ENCODE peak calls at places on chromosomes 16 and 17, in four cellular contexts. B, R, M and I are unnamed samples. For H3K36me3, the result is how much of the 10 kb centered on the place peaks cover.

GRCh38 chr17:63171428-63172205 is 205.6 kb downstream of the TANC2 start:
- DNase-seq in M (no peak), B (no peak), R (no peak), I (no peak)

GRCh38 chr17:30346211-30346831 is 12.5 kb upstream of the TMIGD1 start:
- DNase-seq in R (no peak), M (peak), B (no peak), I (no peak)

GRCh38 chr17:77020973-77021372 is 119.8 kb upstream of the SEC14L1 start:
- DNase-seq in R (no peak), B (no peak), M (no peak), I (no peak)

GRCh38 chr16:15538484-15538883 is 104.1 kb downstream of the BMERB1 start:
- DNase-seq in B (no peak), R (no peak), M (no peak), I (no peak)

GRCh38 chr17:74414510-74414909 is 17.4 kb upstream of the GPRC5C start:
- DNase-seq in R (no peak), B (no peak), M (no peak), I (no peak)

GRCh38 chr17:66420961-66421371 is 118.6 kb downstream of the PRKCA start:
- DNase-seq in M (peak), R (no peak), B (no peak), I (no peak)

GRCh38 chr16:11667221-11667823 is 933 bp upstream of the SNN start:
- DNase-seq in B (no peak), M (no peak), R (no peak), I (no peak)

GRCh38 chr16:72604375-72604774 is 432.4 kb upstream of the PMFBP1 start:
- DNase-seq in B (no peak), R (no peak), M (no peak), I (no peak)

GRCh38 chr16:30151091-30151490 is 28.1 kb upstream of the MAPK3 start:
- DNase-seq in R (no peak), M (no peak), B (no peak), I (no peak)

GRCh38 chr17:11742891-11743290 is 144.6 kb downstream of the DNAH9 start:
- DNase-seq in R (no peak), B (no peak), M (no peak), I (no peak)

GRCh38 chr16:74226361-74226979 is 70.1 kb upstream of the PSMD7 start:
- DNase-seq in B (no peak), R (peak), M (no peak), I (no peak)

DNA sequence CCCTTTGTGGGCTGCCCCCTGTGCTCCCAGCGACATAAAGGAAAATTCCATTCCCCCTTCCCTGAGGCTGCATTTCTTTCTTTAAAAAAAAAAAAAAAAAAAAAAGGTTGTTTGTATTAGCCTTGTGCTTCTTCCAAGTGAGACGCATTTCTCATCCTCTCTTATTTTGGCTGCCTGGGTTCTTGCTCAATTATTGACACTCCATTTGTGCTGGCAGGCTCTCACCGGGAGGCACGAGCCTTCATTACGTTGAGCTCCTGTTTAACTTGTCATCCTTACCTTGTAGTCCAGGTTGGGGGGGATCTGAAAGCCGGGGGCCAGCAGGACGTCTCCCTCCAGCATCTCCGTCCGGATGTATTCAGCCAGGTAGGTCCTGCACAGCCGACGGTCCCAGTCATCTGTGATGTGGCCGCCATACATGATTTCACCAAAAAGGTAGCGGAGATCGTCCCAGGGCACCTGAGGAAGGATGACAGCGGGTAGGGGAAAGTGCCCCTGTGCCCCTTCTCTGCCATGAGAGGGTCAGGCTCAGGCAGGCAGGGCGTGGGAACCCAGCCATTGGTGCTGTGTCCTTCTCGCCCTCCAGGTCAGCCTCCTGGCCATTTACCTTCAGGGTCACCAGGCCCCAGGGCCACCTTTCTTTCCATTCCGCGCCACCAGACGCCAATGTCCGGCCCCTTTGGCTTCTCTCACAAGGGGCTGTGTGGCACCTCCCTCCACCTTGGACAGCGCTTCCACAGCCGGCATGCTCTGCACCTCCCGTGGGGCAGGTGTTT is 50.6 kb downstream of the PGS1 start:
- DNase-seq in M (no peak), R (no peak), B (no peak), I (no peak)
- H3K36me3 ChIP-seq in M (under half), R (under half), B (under half), I (under half)

GRCh38 chr17:7885357-7886226 is 3.0 kb upstream of the CHD3 start:
- DNase-seq in M (no peak), B (peak), R (no peak), I (peak)
- TF ChIP-seq FOSL1 in M (no peak), B (no peak), R (no peak), I (peak)

DNA sequence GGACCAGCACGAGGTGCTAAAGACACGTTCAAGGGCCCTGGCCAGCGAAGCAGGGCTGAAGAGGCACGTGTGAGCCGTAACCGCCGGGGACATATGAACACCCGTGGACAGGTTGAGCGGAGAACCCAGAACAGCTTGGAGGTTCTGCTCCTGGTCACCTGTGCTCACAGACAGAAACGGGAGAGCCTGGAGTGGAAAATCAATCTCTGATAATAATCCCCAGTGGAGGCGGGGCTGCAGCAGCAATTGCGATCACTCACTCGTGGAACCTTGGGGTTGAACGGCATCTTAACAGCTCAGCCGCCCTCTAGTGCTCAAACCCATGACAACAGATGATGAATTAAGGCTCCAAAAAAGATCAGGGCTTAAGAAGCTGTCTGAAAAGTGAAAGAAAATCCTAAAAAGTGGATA is 25.6 kb downstream of the WIPI1 start:
- DNase-seq in R (peak), B (peak), M (peak), I (peak)
- H3K36me3 ChIP-seq in R (under half), B (under half), M (half or more), I (under half)

GRCh38 chr17:49513616-49514373 is 18.7 kb downstream of the NGFR start:
- DNase-seq in M (no peak), R (no peak), B (peak), I (no peak)
- TF ChIP-seq FOSL1 in M (no peak), R (no peak), B (no peak), I (no peak)

DNA sequence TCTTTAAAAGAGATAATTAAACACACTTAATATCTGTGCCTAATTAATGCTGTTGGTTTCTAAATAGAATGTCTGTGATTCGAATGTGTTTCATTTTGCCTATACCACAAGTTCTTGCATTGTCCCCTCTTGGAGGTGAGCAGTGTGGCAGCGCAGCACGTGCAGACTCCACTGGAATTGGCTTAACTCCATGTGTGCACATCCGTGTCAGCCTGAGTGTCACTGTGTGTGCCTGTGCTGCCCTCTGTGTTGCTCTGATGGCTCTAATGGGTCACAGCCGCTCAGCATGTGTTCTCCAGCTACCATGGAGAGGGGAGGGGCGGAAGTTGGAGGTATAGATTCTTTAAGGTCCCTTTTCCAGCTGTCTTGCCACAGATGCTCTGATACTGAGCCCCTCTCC is 226.6 kb downstream of the SPECC1 start:
- DNase-seq in B (no peak), R (no peak), M (no peak), I (no peak)
- H3K36me3 ChIP-seq in B (under half), R (under half), M (under half), I (under half)

DNA sequence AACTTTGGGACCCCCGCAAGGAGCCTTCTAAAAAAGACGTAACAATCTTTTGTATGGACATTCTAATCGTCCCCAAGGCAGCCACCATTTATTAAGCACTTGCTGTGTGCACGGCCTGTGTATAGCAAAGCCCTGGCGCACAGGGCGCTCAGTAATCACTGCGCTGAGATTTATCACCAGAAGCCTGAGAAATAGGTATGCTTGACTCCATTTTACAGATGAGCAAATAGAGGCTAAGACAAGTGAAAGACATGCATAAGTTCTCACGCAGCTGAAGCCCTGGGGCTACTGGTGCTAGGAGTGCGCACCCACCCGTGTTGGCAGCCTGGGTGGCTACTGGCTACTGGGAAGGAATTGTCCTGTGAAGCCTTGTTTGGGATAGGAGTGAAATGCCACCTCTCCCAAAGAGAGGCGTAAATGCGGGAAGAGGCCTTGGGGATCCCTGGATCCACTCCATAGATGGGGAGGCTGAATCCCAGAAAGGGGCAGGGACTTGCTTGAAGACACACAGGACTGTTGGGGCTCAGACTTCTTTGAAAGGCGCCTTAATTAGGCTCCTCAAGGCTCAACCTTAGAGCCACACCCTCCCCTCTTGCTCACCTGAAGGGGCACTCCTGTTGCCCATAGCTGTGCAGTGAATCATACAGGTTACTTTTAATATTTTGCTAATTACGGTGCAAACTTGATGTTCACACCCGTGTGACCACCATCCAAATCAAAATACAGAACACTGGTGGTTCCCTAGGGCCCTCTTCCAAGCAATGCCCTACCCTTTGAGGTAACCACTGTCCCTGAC is 634 bp upstream of the NATD1 start:
- DNase-seq in R (no peak), M (no peak), B (no peak), I (no peak)
- TF ChIP-seq FOSL1 in R (no peak), M (no peak), B (no peak), I (no peak)